ENCODE peak calls at places on chromosomes 7 and 10, in five cellular contexts. One of them, this sample, is unnamed.

GRCh38 chr10:110275140-110275729 is 29.5 kb downstream of the SMNDC1 start:
- DNase-seq in dorsolateral prefrontal cortex: no peak
- DNase-seq in Panc1: no peak
- DNase-seq in colonic mucosa: no peak
- DNase-seq in fibroblast of lung: no peak
- DNase-seq in this sample: no peak

GRCh38 chr7:35024298-35024697 is 13.0 kb downstream of the DPY19L1 start:
- DNase-seq in dorsolateral prefrontal cortex: no peak
- DNase-seq in Panc1: no peak
- DNase-seq in colonic mucosa: no peak
- DNase-seq in fibroblast of lung: no peak
- DNase-seq in this sample: no peak

GRCh38 chr7:4744391-4745264 is 30.8 kb upstream of the AP5Z1 start:
- DNase-seq in dorsolateral prefrontal cortex: peak; percentile 97
- DNase-seq in Panc1: peak; percentile 90
- DNase-seq in colonic mucosa: peak; percentile 99
- DNase-seq in fibroblast of lung: peak; percentile 100
- DNase-seq in this sample: peak; percentile 100

GRCh38 chr7:41425926-41426325 is 277.0 kb downstream of the INHBA start:
- DNase-seq in dorsolateral prefrontal cortex: no peak
- DNase-seq in Panc1: peak; percentile 17
- DNase-seq in colonic mucosa: no peak
- DNase-seq in fibroblast of lung: peak; percentile 90
- DNase-seq in this sample: no peak

GRCh38 chr10:75397571-75397921 is 4.0 kb downstream of the ZNF503 start:
- DNase-seq in dorsolateral prefrontal cortex: no peak
- DNase-seq in Panc1: no peak
- DNase-seq in colonic mucosa: no peak
- DNase-seq in fibroblast of lung: peak; percentile 23
- DNase-seq in this sample: no peak

GRCh38 chr10:126561499-126562208 is 108.8 kb downstream of the C10orf90 start:
- DNase-seq in dorsolateral prefrontal cortex: peak; percentile 62
- DNase-seq in Panc1: no peak
- DNase-seq in colonic mucosa: no peak
- DNase-seq in fibroblast of lung: peak; percentile 31
- DNase-seq in this sample: no peak

GRCh38 chr7:147509052-147509480 is 1081.5 kb upstream of the C7orf33 start:
- DNase-seq in dorsolateral prefrontal cortex: no peak
- DNase-seq in Panc1: no peak
- DNase-seq in colonic mucosa: no peak
- DNase-seq in fibroblast of lung: peak; percentile 53
- DNase-seq in this sample: no peak

GRCh38 chr7:115241151-115241550 is 319.3 kb downstream of the MDFIC start:
- DNase-seq in dorsolateral prefrontal cortex: no peak
- DNase-seq in Panc1: no peak
- DNase-seq in colonic mucosa: no peak
- DNase-seq in fibroblast of lung: no peak
- DNase-seq in this sample: no peak

GRCh38 chr10:64036306-64036930 is 515.2 kb downstream of the REEP3 start:
- DNase-seq in dorsolateral prefrontal cortex: no peak
- DNase-seq in Panc1: no peak
- DNase-seq in colonic mucosa: no peak
- DNase-seq in fibroblast of lung: no peak
- DNase-seq in this sample: no peak

GRCh38 chr7:36048141-36048901 is 104.7 kb upstream of the EEPD1 start:
- DNase-seq in dorsolateral prefrontal cortex: no peak
- DNase-seq in Panc1: no peak
- DNase-seq in colonic mucosa: no peak
- DNase-seq in fibroblast of lung: peak; percentile 90
- DNase-seq in this sample: no peak

GRCh38 chr7:75638607-75639070 is 100.1 kb downstream of the HIP1 start:
- DNase-seq in dorsolateral prefrontal cortex: peak; percentile 59
- DNase-seq in Panc1: no peak
- DNase-seq in colonic mucosa: peak; percentile 40
- DNase-seq in fibroblast of lung: peak; percentile 48
- DNase-seq in this sample: peak; percentile 81

GRCh38 chr10:14366760-14367159 is 36.0 kb upstream of the FRMD4A start:
- DNase-seq in dorsolateral prefrontal cortex: no peak
- DNase-seq in Panc1: no peak
- DNase-seq in colonic mucosa: no peak
- DNase-seq in fibroblast of lung: no peak
- DNase-seq in this sample: no peak

GRCh38 chr7:82675396-82675795 is 231.8 kb upstream of the CACNA2D1 start:
- DNase-seq in dorsolateral prefrontal cortex: no peak
- DNase-seq in Panc1: no peak
- DNase-seq in colonic mucosa: no peak
- DNase-seq in fibroblast of lung: peak; percentile 43
- DNase-seq in this sample: no peak

GRCh38 chr10:106506509-106507265 is 657.8 kb downstream of the SORCS1 start:
- DNase-seq in dorsolateral prefrontal cortex: no peak
- DNase-seq in Panc1: no peak
- DNase-seq in colonic mucosa: no peak
- DNase-seq in fibroblast of lung: peak; percentile 9
- DNase-seq in this sample: no peak

GRCh38 chr7:158048569-158048968 is 539.1 kb downstream of the PTPRN2 start:
- DNase-seq in dorsolateral prefrontal cortex: no peak
- DNase-seq in Panc1: no peak
- DNase-seq in colonic mucosa: no peak
- DNase-seq in fibroblast of lung: no peak
- DNase-seq in this sample: no peak

GRCh38 chr7:80082214-80082613 is 52.4 kb upstream of the GNAI1 start:
- DNase-seq in dorsolateral prefrontal cortex: no peak
- DNase-seq in Panc1: no peak
- DNase-seq in colonic mucosa: no peak
- DNase-seq in fibroblast of lung: no peak
- DNase-seq in this sample: no peak

GRCh38 chr10:116892873-116893685 is 43.8 kb downstream of the ENO4 start:
- DNase-seq in dorsolateral prefrontal cortex: no peak
- DNase-seq in Panc1: no peak
- DNase-seq in colonic mucosa: no peak
- DNase-seq in fibroblast of lung: peak; percentile 8
- DNase-seq in this sample: no peak

GRCh38 chr10:102347236-102347828 is 48.2 kb upstream of the NFKB2 start:
- DNase-seq in dorsolateral prefrontal cortex: no peak
- DNase-seq in Panc1: no peak
- DNase-seq in colonic mucosa: peak; percentile 22
- DNase-seq in fibroblast of lung: peak; percentile 40
- DNase-seq in this sample: no peak

GRCh38 chr7:55307123-55307916 is 57.8 kb upstream of the LANCL2 start:
- DNase-seq in dorsolateral prefrontal cortex: no peak
- DNase-seq in Panc1: no peak
- DNase-seq in colonic mucosa: no peak
- DNase-seq in fibroblast of lung: peak; percentile 37
- DNase-seq in this sample: no peak

GRCh38 chr7:16431646-16432424 is 10.5 kb upstream of the CRPPA start:
- DNase-seq in dorsolateral prefrontal cortex: no peak
- DNase-seq in Panc1: no peak
- DNase-seq in colonic mucosa: peak; percentile 50
- DNase-seq in fibroblast of lung: no peak
- DNase-seq in this sample: no peak

GRCh38 chr7:129085148-129085547 is 30.2 kb upstream of the TNPO3 start:
- DNase-seq in dorsolateral prefrontal cortex: no peak
- DNase-seq in Panc1: no peak
- DNase-seq in colonic mucosa: no peak
- DNase-seq in fibroblast of lung: peak; percentile 6
- DNase-seq in this sample: no peak

GRCh38 chr10:60757422-60757895 is 20.8 kb upstream of the CDK1 start:
- DNase-seq in dorsolateral prefrontal cortex: no peak
- DNase-seq in Panc1: no peak
- DNase-seq in colonic mucosa: no peak
- DNase-seq in fibroblast of lung: no peak
- DNase-seq in this sample: no peak

GRCh38 chr10:71684356-71685173 is 35.0 kb downstream of the C10orf105 start:
- DNase-seq in dorsolateral prefrontal cortex: no peak
- DNase-seq in Panc1: no peak
- DNase-seq in colonic mucosa: peak; percentile 48
- DNase-seq in fibroblast of lung: no peak
- DNase-seq in this sample: no peak

GRCh38 chr7:122311280-122311679 is 6.7 kb upstream of the FEZF1 start:
- DNase-seq in dorsolateral prefrontal cortex: no peak
- DNase-seq in Panc1: no peak
- DNase-seq in colonic mucosa: no peak
- DNase-seq in fibroblast of lung: no peak
- DNase-seq in this sample: no peak
- H3K4me3 ChIP-seq in dorsolateral prefrontal cortex: no peak overlapping the region
- H3K4me3 ChIP-seq in Panc1: no peak overlapping the region
- H3K4me3 ChIP-seq in colonic mucosa: no peak overlapping the region
- H3K4me3 ChIP-seq in fibroblast of lung: no peak overlapping the region
- H3K4me3 ChIP-seq in this sample: no peak overlapping the region

GRCh38 chr7:23864984-23865383 is 155.0 kb downstream of the STK31 start:
- DNase-seq in dorsolateral prefrontal cortex: no peak
- DNase-seq in Panc1: peak; percentile 25
- DNase-seq in colonic mucosa: no peak
- DNase-seq in fibroblast of lung: peak; percentile 64
- DNase-seq in this sample: no peak

GRCh38 chr7:23863209-23863798 is 153.3 kb downstream of the STK31 start:
- DNase-seq in dorsolateral prefrontal cortex: no peak
- DNase-seq in Panc1: peak; percentile 39
- DNase-seq in colonic mucosa: no peak
- DNase-seq in fibroblast of lung: peak; percentile 33
- DNase-seq in this sample: no peak
- TF ChIP-seq CTCF in dorsolateral prefrontal cortex: peak; percentile 54
- TF ChIP-seq CTCF in Panc1: peak; percentile 84
- TF ChIP-seq CTCF in colonic mucosa: peak; percentile 32
- TF ChIP-seq CTCF in fibroblast of lung: peak; percentile 56
- TF ChIP-seq CTCF in this sample: no peak

GRCh38 chr10:132066186-132066585 is 440 bp downstream of the JAKMIP3 start:
- DNase-seq in dorsolateral prefrontal cortex: peak; percentile 56
- DNase-seq in Panc1: no peak
- DNase-seq in colonic mucosa: no peak
- DNase-seq in fibroblast of lung: no peak
- DNase-seq in this sample: peak; percentile 58
- H3K27ac ChIP-seq in dorsolateral prefrontal cortex: peak overlapping the region; percentile 98
- H3K27ac ChIP-seq in Panc1: peak overlapping the region; percentile 77
- H3K27ac ChIP-seq in colonic mucosa: no peak overlapping the region
- H3K27ac ChIP-seq in fibroblast of lung: peak overlapping the region; percentile 2
- H3K27ac ChIP-seq in this sample: peak overlapping the region; percentile 24

GRCh38 chr7:97024209-97025129 is at the start of gene DLX5:
- DNase-seq in dorsolateral prefrontal cortex: no peak
- DNase-seq in Panc1: no peak
- DNase-seq in colonic mucosa: no peak
- DNase-seq in fibroblast of lung: peak; percentile 15
- DNase-seq in this sample: no peak
- H3K4me3 ChIP-seq in dorsolateral prefrontal cortex: peak within 1 kb of the TSS; percentile 43
- H3K4me3 ChIP-seq in Panc1: peak within 1 kb of the TSS; percentile 42
- H3K4me3 ChIP-seq in colonic mucosa: no peak within 1 kb of the TSS
- H3K4me3 ChIP-seq in fibroblast of lung: peak within 1 kb of the TSS; percentile 32
- H3K4me3 ChIP-seq in this sample: peak within 1 kb of the TSS; percentile 65

GRCh38 chr10:26556756-26557640 is 118.9 kb downstream of the APBB1IP start:
- DNase-seq in dorsolateral prefrontal cortex: no peak
- DNase-seq in Panc1: peak; percentile 51
- DNase-seq in colonic mucosa: no peak
- DNase-seq in fibroblast of lung: peak; percentile 48
- DNase-seq in this sample: no peak
- TF ChIP-seq CTCF in dorsolateral prefrontal cortex: peak; percentile 79
- TF ChIP-seq CTCF in Panc1: peak; percentile 82
- TF ChIP-seq CTCF in colonic mucosa: peak; percentile 80
- TF ChIP-seq CTCF in fibroblast of lung: peak; percentile 95
- TF ChIP-seq CTCF in this sample: peak; percentile 79

GRCh38 chr7:137870684-137871083 is 23.9 kb upstream of the DGKI start:
- DNase-seq in dorsolateral prefrontal cortex: no peak
- DNase-seq in Panc1: no peak
- DNase-seq in colonic mucosa: no peak
- DNase-seq in fibroblast of lung: no peak
- DNase-seq in this sample: no peak
- H3K27ac ChIP-seq in dorsolateral prefrontal cortex: no peak overlapping the region
- H3K27ac ChIP-seq in Panc1: no peak overlapping the region
- H3K27ac ChIP-seq in colonic mucosa: no peak overlapping the region
- H3K27ac ChIP-seq in fibroblast of lung: no peak overlapping the region
- H3K27ac ChIP-seq in this sample: no peak overlapping the region

This sample was measured in coronary artery.